ENCODE peak calls at places on chromosome X, in four cellular contexts. One of them, this sample, is unnamed.

GRCh38 chrX:103818844-103819243 is 13.2 kb downstream of the RAB9B start:
- DNase-seq in activated CD4-positive, alpha-beta T cell treated with anti-CD3 and anti-CD28 coated beads, Interleukin-2, amount 50 U/mL, for 48 hours: no peak
- DNase-seq in stimulated activated CD4-positive, alpha-beta T cell treated with anti-CD3 and anti-CD28 coated beads, Interleukin-2, amount 100 ng/mL, for 48 hours: no peak
- DNase-seq in endothelial cell: no peak
- DNase-seq in this sample: no peak

GRCh38 chrX:71586929-71587328 is 8.7 kb downstream of the GCNA start:
- DNase-seq in stimulated activated CD4-positive, alpha-beta T cell treated with anti-CD3 and anti-CD28 coated beads, Interleukin-2, amount 100 ng/mL, for 48 hours: no peak
- DNase-seq in endothelial cell: no peak
- DNase-seq in activated CD4-positive, alpha-beta T cell treated with anti-CD3 and anti-CD28 coated beads, Interleukin-2, amount 50 U/mL, for 48 hours: no peak
- DNase-seq in this sample: no peak

GRCh38 chrX:15465896-15466651 is 27.1 kb downstream of the PIR start:
- DNase-seq in activated CD4-positive, alpha-beta T cell treated with anti-CD3 and anti-CD28 coated beads, Interleukin-2, amount 50 U/mL, for 48 hours: no peak
- DNase-seq in endothelial cell: peak; percentile 23
- DNase-seq in stimulated activated CD4-positive, alpha-beta T cell treated with anti-CD3 and anti-CD28 coated beads, Interleukin-2, amount 100 ng/mL, for 48 hours: no peak
- DNase-seq in this sample: no peak

GRCh38 chrX:119427024-119427794 is 28.1 kb downstream of the SLC25A43 start:
- DNase-seq in stimulated activated CD4-positive, alpha-beta T cell treated with anti-CD3 and anti-CD28 coated beads, Interleukin-2, amount 100 ng/mL, for 48 hours: no peak
- DNase-seq in endothelial cell: no peak
- DNase-seq in activated CD4-positive, alpha-beta T cell treated with anti-CD3 and anti-CD28 coated beads, Interleukin-2, amount 50 U/mL, for 48 hours: no peak
- DNase-seq in this sample: no peak

GRCh38 chrX:20116087-20116574 is 576 bp downstream of the MAP7D2 start:
- DNase-seq in endothelial cell: no peak
- DNase-seq in activated CD4-positive, alpha-beta T cell treated with anti-CD3 and anti-CD28 coated beads, Interleukin-2, amount 50 U/mL, for 48 hours: no peak
- DNase-seq in stimulated activated CD4-positive, alpha-beta T cell treated with anti-CD3 and anti-CD28 coated beads, Interleukin-2, amount 100 ng/mL, for 48 hours: no peak
- DNase-seq in this sample: no peak

GRCh38 chrX:48179691-48180090 is 16.9 kb downstream of the SSX5 start:
- DNase-seq in endothelial cell: no peak
- DNase-seq in activated CD4-positive, alpha-beta T cell treated with anti-CD3 and anti-CD28 coated beads, Interleukin-2, amount 50 U/mL, for 48 hours: no peak
- DNase-seq in stimulated activated CD4-positive, alpha-beta T cell treated with anti-CD3 and anti-CD28 coated beads, Interleukin-2, amount 100 ng/mL, for 48 hours: no peak
- DNase-seq in this sample: no peak

GRCh38 chrX:37767438-37767837 is 12.4 kb upstream of the CYBB start:
- DNase-seq in activated CD4-positive, alpha-beta T cell treated with anti-CD3 and anti-CD28 coated beads, Interleukin-2, amount 50 U/mL, for 48 hours: no peak
- DNase-seq in stimulated activated CD4-positive, alpha-beta T cell treated with anti-CD3 and anti-CD28 coated beads, Interleukin-2, amount 100 ng/mL, for 48 hours: no peak
- DNase-seq in endothelial cell: no peak
- DNase-seq in this sample: no peak

GRCh38 chrX:153866302-153867019 is 19.5 kb downstream of the L1CAM start:
- DNase-seq in endothelial cell: no peak
- DNase-seq in activated CD4-positive, alpha-beta T cell treated with anti-CD3 and anti-CD28 coated beads, Interleukin-2, amount 50 U/mL, for 48 hours: no peak
- DNase-seq in stimulated activated CD4-positive, alpha-beta T cell treated with anti-CD3 and anti-CD28 coated beads, Interleukin-2, amount 100 ng/mL, for 48 hours: no peak
- DNase-seq in this sample: no peak

GRCh38 chrX:132094169-132094568 is 33.7 kb downstream of the FRMD7 start:
- DNase-seq in activated CD4-positive, alpha-beta T cell treated with anti-CD3 and anti-CD28 coated beads, Interleukin-2, amount 50 U/mL, for 48 hours: no peak
- DNase-seq in stimulated activated CD4-positive, alpha-beta T cell treated with anti-CD3 and anti-CD28 coated beads, Interleukin-2, amount 100 ng/mL, for 48 hours: no peak
- DNase-seq in endothelial cell: no peak
- DNase-seq in this sample: no peak

GRCh38 chrX:25034889-25035288 is 19.1 kb upstream of the ARX start:
- DNase-seq in stimulated activated CD4-positive, alpha-beta T cell treated with anti-CD3 and anti-CD28 coated beads, Interleukin-2, amount 100 ng/mL, for 48 hours: no peak
- DNase-seq in activated CD4-positive, alpha-beta T cell treated with anti-CD3 and anti-CD28 coated beads, Interleukin-2, amount 50 U/mL, for 48 hours: no peak
- DNase-seq in endothelial cell: no peak
- DNase-seq in this sample: no peak

GRCh38 chrX:103573205-103573604 is 12.1 kb upstream of the TCEAL4 start:
- DNase-seq in endothelial cell: no peak
- DNase-seq in activated CD4-positive, alpha-beta T cell treated with anti-CD3 and anti-CD28 coated beads, Interleukin-2, amount 50 U/mL, for 48 hours: no peak
- DNase-seq in stimulated activated CD4-positive, alpha-beta T cell treated with anti-CD3 and anti-CD28 coated beads, Interleukin-2, amount 100 ng/mL, for 48 hours: no peak
- DNase-seq in this sample: no peak

GRCh38 chrX:11741574-11741973 is 16.5 kb upstream of the MSL3 start:
- DNase-seq in endothelial cell: no peak
- DNase-seq in activated CD4-positive, alpha-beta T cell treated with anti-CD3 and anti-CD28 coated beads, Interleukin-2, amount 50 U/mL, for 48 hours: no peak
- DNase-seq in stimulated activated CD4-positive, alpha-beta T cell treated with anti-CD3 and anti-CD28 coated beads, Interleukin-2, amount 100 ng/mL, for 48 hours: no peak
- DNase-seq in this sample: no peak

GRCh38 chrX:109578916-109579315 is 42.3 kb downstream of the NXT2 start:
- DNase-seq in endothelial cell: no peak
- DNase-seq in stimulated activated CD4-positive, alpha-beta T cell treated with anti-CD3 and anti-CD28 coated beads, Interleukin-2, amount 100 ng/mL, for 48 hours: no peak
- DNase-seq in activated CD4-positive, alpha-beta T cell treated with anti-CD3 and anti-CD28 coated beads, Interleukin-2, amount 50 U/mL, for 48 hours: no peak
- DNase-seq in this sample: no peak

GRCh38 chrX:38959736-38960534 is 158.7 kb downstream of the MID1IP1 start:
- DNase-seq in endothelial cell: no peak
- DNase-seq in stimulated activated CD4-positive, alpha-beta T cell treated with anti-CD3 and anti-CD28 coated beads, Interleukin-2, amount 100 ng/mL, for 48 hours: no peak
- DNase-seq in activated CD4-positive, alpha-beta T cell treated with anti-CD3 and anti-CD28 coated beads, Interleukin-2, amount 50 U/mL, for 48 hours: no peak
- DNase-seq in this sample: no peak

GRCh38 chrX:46687619-46688018 is 71.3 kb downstream of the SLC9A7 start:
- DNase-seq in endothelial cell: no peak
- DNase-seq in activated CD4-positive, alpha-beta T cell treated with anti-CD3 and anti-CD28 coated beads, Interleukin-2, amount 50 U/mL, for 48 hours: no peak
- DNase-seq in stimulated activated CD4-positive, alpha-beta T cell treated with anti-CD3 and anti-CD28 coated beads, Interleukin-2, amount 100 ng/mL, for 48 hours: no peak
- DNase-seq in this sample: peak; percentile 32

GRCh38 chrX:108053218-108053617 is 8.4 kb downstream of the VSIG1 start:
- DNase-seq in stimulated activated CD4-positive, alpha-beta T cell treated with anti-CD3 and anti-CD28 coated beads, Interleukin-2, amount 100 ng/mL, for 48 hours: no peak
- DNase-seq in endothelial cell: no peak
- DNase-seq in activated CD4-positive, alpha-beta T cell treated with anti-CD3 and anti-CD28 coated beads, Interleukin-2, amount 50 U/mL, for 48 hours: no peak
- DNase-seq in this sample: no peak

GRCh38 chrX:133414399-133415275 is 652 bp downstream of the GPC4 start:
- DNase-seq in endothelial cell: peak; percentile 21
- DNase-seq in activated CD4-positive, alpha-beta T cell treated with anti-CD3 and anti-CD28 coated beads, Interleukin-2, amount 50 U/mL, for 48 hours: peak; percentile 0
- DNase-seq in stimulated activated CD4-positive, alpha-beta T cell treated with anti-CD3 and anti-CD28 coated beads, Interleukin-2, amount 100 ng/mL, for 48 hours: no peak
- DNase-seq in this sample: peak; percentile 29

GRCh38 chrX:105179644-105180043 is 40.9 kb downstream of the TEX13A start:
- DNase-seq in endothelial cell: no peak
- DNase-seq in activated CD4-positive, alpha-beta T cell treated with anti-CD3 and anti-CD28 coated beads, Interleukin-2, amount 50 U/mL, for 48 hours: no peak
- DNase-seq in stimulated activated CD4-positive, alpha-beta T cell treated with anti-CD3 and anti-CD28 coated beads, Interleukin-2, amount 100 ng/mL, for 48 hours: no peak
- DNase-seq in this sample: no peak

GRCh38 chrX:153734871-153735270 is 10.2 kb downstream of the ABCD1 start:
- DNase-seq in stimulated activated CD4-positive, alpha-beta T cell treated with anti-CD3 and anti-CD28 coated beads, Interleukin-2, amount 100 ng/mL, for 48 hours: no peak
- DNase-seq in activated CD4-positive, alpha-beta T cell treated with anti-CD3 and anti-CD28 coated beads, Interleukin-2, amount 50 U/mL, for 48 hours: no peak
- DNase-seq in endothelial cell: no peak
- DNase-seq in this sample: no peak

GRCh38 chrX:154732421-154733071 is 18.3 kb downstream of the GAB3 start:
- DNase-seq in activated CD4-positive, alpha-beta T cell treated with anti-CD3 and anti-CD28 coated beads, Interleukin-2, amount 50 U/mL, for 48 hours: no peak
- DNase-seq in endothelial cell: no peak
- DNase-seq in stimulated activated CD4-positive, alpha-beta T cell treated with anti-CD3 and anti-CD28 coated beads, Interleukin-2, amount 100 ng/mL, for 48 hours: no peak
- DNase-seq in this sample: peak; percentile 60